ENCODE peak calls at places on chromosome 4, in four cellular contexts. W, B, N and E are unnamed samples.

GRCh38 chr4:112448211-112448745 is 67.7 kb downstream of the NEUROG2 start:
- DNase-seq in W (no peak), B (no peak), N (peak; percentile 30), E (no peak)

GRCh38 chr4:106208481-106209460 is 107.2 kb downstream of the TBCK start:
- DNase-seq in W (no peak), B (peak; percentile 63), N (no peak), E (peak; percentile 70)

GRCh38 chr4:168129046-168129772 is 36.9 kb downstream of the ANXA10 start:
- DNase-seq in W (no peak), B (no peak), N (no peak), E (no peak)

GRCh38 chr4:170226288-170226687 is 136.5 kb upstream of the AADAT start:
- DNase-seq in W (no peak), B (no peak), N (peak; percentile 30), E (no peak)

GRCh38 chr4:93747220-93747619 is 81.3 kb upstream of the ATOH1 start:
- DNase-seq in W (no peak), B (no peak), N (no peak), E (no peak)

GRCh38 chr4:187208641-187209040 is 485.0 kb upstream of the FAT1 start:
- DNase-seq in W (no peak), B (no peak), N (peak; percentile 50), E (no peak)

GRCh38 chr4:99117876-99118693 is 26.0 kb downstream of the ADH4 start:
- DNase-seq in W (no peak), B (no peak), N (peak; percentile 51), E (no peak)

GRCh38 chr4:173448103-173448502 is 49.2 kb upstream of the SCRG1 start:
- DNase-seq in W (no peak), B (no peak), N (no peak), E (no peak)

GRCh38 chr4:150782921-150783320 is 201.0 kb downstream of the MAB21L2 start:
- DNase-seq in W (no peak), B (no peak), N (no peak), E (no peak)

GRCh38 chr4:128847074-128847724 is 37.7 kb downstream of the JADE1 start:
- DNase-seq in W (no peak), B (no peak), N (no peak), E (no peak)

GRCh38 chr4:23567338-23567737 is 322.5 kb downstream of the PPARGC1A start:
- DNase-seq in W (no peak), B (no peak), N (no peak), E (no peak)

GRCh38 chr4:125801924-125802323 is 487.2 kb downstream of the FAT4 start:
- DNase-seq in W (no peak), B (no peak), N (no peak), E (no peak)

GRCh38 chr4:1043658-1044468 is 32.4 kb downstream of the FGFRL1 start:
- DNase-seq in W (peak; percentile 98), B (peak; percentile 97), N (peak; percentile 97), E (peak; percentile 93)

GRCh38 chr4:66574145-66574978 is 904.1 kb upstream of the EPHA5 start:
- DNase-seq in W (no peak), B (no peak), N (peak; percentile 83), E (no peak)

GRCh38 chr4:118224239-118224829 is 128.5 kb downstream of the PRSS12 start:
- DNase-seq in W (no peak), B (no peak), N (peak; percentile 63), E (no peak)

GRCh38 chr4:151745727-151746231 is 15.0 kb downstream of the GATB start:
- DNase-seq in W (no peak), B (no peak), N (peak; percentile 62), E (no peak)

GRCh38 chr4:129428454-129428853 is 332.5 kb downstream of the C4orf33 start:
- DNase-seq in W (no peak), B (no peak), N (no peak), E (no peak)

GRCh38 chr4:84966382-84967291 is at the start of gene WDFY3:
- DNase-seq in W (peak; percentile 89), B (peak; percentile 95), N (peak; percentile 80), E (peak; percentile 92)

GRCh38 chr4:57426779-57427395 is 316.7 kb upstream of the IGFBP7 start:
- DNase-seq in W (peak; percentile 48), B (peak; percentile 80), N (peak; percentile 90), E (no peak)

GRCh38 chr4:48173055-48173991 is 39.3 kb upstream of the TXK start:
- DNase-seq in W (no peak), B (no peak), N (peak; percentile 52), E (no peak)

GRCh38 chr4:133102612-133103409 is 46.3 kb upstream of the PCDH10 start:
- DNase-seq in W (no peak), B (no peak), N (no peak), E (no peak)

GRCh38 chr4:10336471-10336870 is 120.8 kb downstream of the ZNF518B start:
- DNase-seq in W (no peak), B (no peak), N (no peak), E (no peak)